ENCODE peak calls at places on chromosomes 6 and 20, in four cellular contexts. V is AG04450, G is psoas muscle, W is esophagus squamous epithelium. J is an unnamed sample.

GRCh38 chr20:16711859-16712258 is 18.0 kb upstream of the SNRPB2 start:
- DNase-seq in V (no peak), G (no peak), W (no peak), J (no peak)

GRCh38 chr20:51463560-51463959 is 79.0 kb downstream of the NFATC2 start:
- DNase-seq in V (no peak), G (no peak), W (no peak), J (no peak)

GRCh38 chr6:111874030-111874425 is 776 bp upstream of the FYN start:
- DNase-seq in V (no peak), G (no peak), W (no peak), J (no peak)

GRCh38 chr20:24314053-24314452 is 155.4 kb upstream of the SYNDIG1 start:
- DNase-seq in V (no peak), G (no peak), W (no peak), J (no peak)

GRCh38 chr6:156854466-156855161 is 77.4 kb downstream of the ARID1B start:
- DNase-seq in V (no peak), G (no peak), W (no peak), J (no peak)

GRCh38 chr6:79430913-79431312 is 106.3 kb downstream of the LCA5 start:
- DNase-seq in V (no peak), G (no peak), W (no peak), J (no peak)

GRCh38 chr20:62003567-62004405 is 61.9 kb downstream of the TAF4 start:
- DNase-seq in V (no peak), G (no peak), W (no peak), J (no peak)

GRCh38 chr6:111423960-111424846 is 58.8 kb downstream of the REV3L start:
- DNase-seq in V (no peak), G (no peak), W (no peak), J (no peak)

GRCh38 chr6:157218371-157219198 is 104.7 kb downstream of the TMEM242 start:
- DNase-seq in V (no peak), G (peak), W (no peak), J (no peak)

GRCh38 chr6:1670711-1671462 is 61.2 kb downstream of the FOXC1 start:
- DNase-seq in V (no peak), G (no peak), W (no peak), J (no peak)

GRCh38 chr6:148441454-148441911 is 98.8 kb downstream of the SASH1 start:
- DNase-seq in V (no peak), G (no peak), W (no peak), J (no peak)

GRCh38 chr20:43917380-43917779 is 2.7 kb downstream of the TOX2 start:
- DNase-seq in V (no peak), G (no peak), W (no peak), J (no peak)

GRCh38 chr20:43914697-43915208 is at the start of gene TOX2:
- DNase-seq in V (no peak), G (no peak), W (no peak), J (peak)

GRCh38 chr20:43916073-43916874 is 1.6 kb downstream of the TOX2 start:
- DNase-seq in V (no peak), G (no peak), W (no peak), J (no peak)

GRCh38 chr20:43915209-43916072 is 789 bp downstream of the TOX2 start:
- DNase-seq in V (no peak), G (no peak), W (no peak), J (no peak)

DNA sequence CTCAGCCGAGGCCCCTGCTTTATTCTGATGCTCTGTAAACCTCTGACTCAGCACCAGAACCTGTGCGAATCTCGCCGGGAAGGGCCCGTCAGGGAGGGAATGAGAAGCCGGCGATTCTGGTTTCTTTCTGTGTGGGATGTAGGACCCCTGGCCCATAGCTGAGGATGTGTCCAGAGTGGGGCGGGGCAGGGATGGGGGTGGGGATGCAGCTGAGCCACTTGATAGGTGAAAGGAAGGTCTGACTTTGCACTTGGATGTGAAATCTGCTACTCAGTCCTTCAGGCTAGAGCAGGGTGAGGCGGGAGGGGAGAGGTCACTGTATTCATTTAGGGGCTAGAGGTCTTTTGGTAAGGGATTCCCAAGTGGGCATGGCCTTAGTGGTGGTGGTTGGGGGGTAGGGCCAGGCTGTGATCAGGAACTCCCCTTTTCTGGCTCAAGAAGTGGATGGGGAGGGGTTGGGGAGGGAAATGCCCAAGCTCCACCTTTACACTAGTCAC is 2.3 kb downstream of the TOX2 start:
- DNase-seq in V (no peak), G (no peak), W (no peak), J (no peak)
- H3K4me3 ChIP-seq in V (peak), G (no peak), W (peak), J (no peak)

DNA sequence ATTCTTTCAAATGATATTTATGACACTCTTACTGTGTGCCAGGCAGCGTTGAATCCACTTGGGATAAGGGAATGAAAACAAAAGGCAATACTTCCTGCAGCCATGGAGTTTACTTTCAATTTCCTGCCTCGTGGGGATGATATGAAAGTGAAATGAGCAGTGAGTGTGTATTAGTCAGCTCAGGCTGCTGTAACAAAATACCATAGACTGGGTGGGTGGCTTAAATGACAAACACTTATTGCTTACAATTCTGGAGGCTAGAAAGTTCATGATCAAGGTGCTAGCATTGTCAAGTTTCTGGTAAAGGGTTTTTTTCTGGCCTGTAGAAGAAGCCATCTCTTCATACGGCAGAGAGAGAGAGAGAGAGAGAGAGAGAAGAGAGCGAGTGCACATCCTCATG is 41.7 kb downstream of the TSHZ2 start:
- DNase-seq in V (no peak), G (no peak), W (no peak), J (no peak)
- TF ChIP-seq CTCF in V (no peak), G (no peak), W (no peak), J (no peak)

DNA sequence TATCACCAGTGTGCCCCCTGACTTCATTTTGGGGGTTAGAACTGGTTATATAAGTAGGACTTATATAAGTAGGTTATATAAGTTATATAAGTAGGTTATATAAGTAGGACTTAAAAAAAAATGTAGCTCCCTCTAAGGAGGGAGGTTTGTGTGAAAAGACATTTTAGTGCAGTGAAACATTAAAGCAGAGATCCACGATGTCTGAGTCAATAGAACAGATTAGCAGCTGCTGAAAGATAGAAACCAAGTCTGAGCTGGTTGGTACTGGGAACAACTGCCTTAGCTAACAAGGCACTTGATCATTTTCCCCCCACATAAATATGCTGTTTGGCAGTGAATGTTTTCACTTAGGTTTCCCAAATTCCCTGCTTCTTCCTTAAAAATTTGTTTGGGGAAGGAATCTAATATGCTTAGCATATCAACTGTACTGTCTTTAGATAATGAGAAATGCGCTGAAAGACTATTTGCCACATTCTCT is 2.1 kb upstream of the RPS12 start:
- DNase-seq in V (no peak), G (no peak), W (no peak), J (no peak)
- H3K27ac ChIP-seq in V (no peak), G (peak), W (peak), J (peak)

DNA sequence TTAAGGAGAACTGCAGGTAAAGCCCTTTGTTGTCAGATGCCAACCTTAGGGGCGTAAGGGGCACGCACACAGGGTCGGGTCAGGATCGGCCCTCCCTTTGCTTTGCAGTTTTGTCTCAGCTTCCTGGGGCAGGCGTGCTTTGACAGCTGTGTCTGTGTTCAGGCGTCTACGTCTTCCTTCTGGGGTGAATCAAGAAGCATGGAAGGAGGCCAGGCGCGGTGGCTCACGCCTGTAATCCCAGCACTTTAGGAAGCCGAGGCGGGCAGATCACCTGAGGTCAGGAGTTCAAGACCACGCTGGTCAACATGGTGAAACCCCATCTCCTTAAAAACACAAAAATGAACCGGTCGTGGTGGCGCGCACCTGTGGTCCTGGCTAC is 1.3 kb downstream of the ZGPAT start:
- DNase-seq in V (no peak), G (no peak), W (no peak), J (peak)
- H3K4me3 ChIP-seq in V (peak), G (peak), W (no peak), J (no peak)

GRCh38 chr20:59576216-59576953 is 28.0 kb upstream of the PHACTR3 start:
- DNase-seq in V (no peak), G (no peak), W (no peak), J (no peak)
- TF ChIP-seq CTCF in V (no peak), G (no peak), W (no peak), J (no peak)

J was measured in right lobe of liver.